ENCODE peak calls at places on chromosome 2, in ten cellular contexts. Z is small intestine, A is endodermal cell, K is adrenal gland, R is upper lobe of right lung, V is SJSA1, O is GM23248, P is uterus, L is neural progenitor cell, S is OCI-LY7. Q is an unnamed sample.

GRCh38 chr2:85769236-85769986 is 15.6 kb downstream of the ATOH8 start:
- DNase-seq in Z (no peak), A (peak; percentile 78), K (no peak), R (no peak), V (peak; percentile 68), O (peak; percentile 54), P (no peak), L (peak; percentile 59), S (peak; percentile 19), Q (no peak)

GRCh38 chr2:225002656-225003045 is 39.6 kb downstream of the DOCK10 start:
- DNase-seq in Z (no peak), A (no peak), K (no peak), R (no peak), V (no peak), O (no peak), P (no peak), L (no peak), S (peak; percentile 91), Q (peak; percentile 24)

GRCh38 chr2:62036761-62037250 is 131.3 kb downstream of the COMMD1 start:
- DNase-seq in Z (no peak), A (no peak), K (no peak), R (no peak), V (no peak), O (no peak), P (no peak), L (no peak), S (no peak), Q (no peak)

GRCh38 chr2:41896186-41896846 is 151.5 kb upstream of the PKDCC start:
- DNase-seq in Z (peak; percentile 54), A (no peak), K (no peak), R (no peak), V (no peak), O (no peak), P (no peak), L (no peak), S (no peak), Q (no peak)

GRCh38 chr2:148546270-148546669 is 98.3 kb upstream of the EPC2 start:
- DNase-seq in Z (no peak), A (no peak), K (no peak), R (no peak), V (no peak), O (no peak), P (no peak), L (no peak), S (no peak), Q (no peak)

GRCh38 chr2:189287982-189288494 is 108.5 kb upstream of the COL5A2 start:
- DNase-seq in Z (peak; percentile 27), A (no peak), K (no peak), R (no peak), V (no peak), O (peak; percentile 87), P (no peak), L (peak; percentile 72), S (no peak), Q (no peak)

GRCh38 chr2:71212336-71212735 is 14.6 kb downstream of the PAIP2B start:
- DNase-seq in Z (no peak), A (no peak), K (no peak), R (no peak), V (no peak), O (no peak), P (no peak), L (no peak), S (no peak), Q (no peak)

GRCh38 chr2:234991290-234991689 is 39.5 kb downstream of the SH3BP4 start:
- DNase-seq in Z (no peak), A (no peak), K (no peak), R (no peak), V (no peak), O (peak; percentile 37), P (no peak), L (no peak), S (no peak), Q (no peak)

DNA sequence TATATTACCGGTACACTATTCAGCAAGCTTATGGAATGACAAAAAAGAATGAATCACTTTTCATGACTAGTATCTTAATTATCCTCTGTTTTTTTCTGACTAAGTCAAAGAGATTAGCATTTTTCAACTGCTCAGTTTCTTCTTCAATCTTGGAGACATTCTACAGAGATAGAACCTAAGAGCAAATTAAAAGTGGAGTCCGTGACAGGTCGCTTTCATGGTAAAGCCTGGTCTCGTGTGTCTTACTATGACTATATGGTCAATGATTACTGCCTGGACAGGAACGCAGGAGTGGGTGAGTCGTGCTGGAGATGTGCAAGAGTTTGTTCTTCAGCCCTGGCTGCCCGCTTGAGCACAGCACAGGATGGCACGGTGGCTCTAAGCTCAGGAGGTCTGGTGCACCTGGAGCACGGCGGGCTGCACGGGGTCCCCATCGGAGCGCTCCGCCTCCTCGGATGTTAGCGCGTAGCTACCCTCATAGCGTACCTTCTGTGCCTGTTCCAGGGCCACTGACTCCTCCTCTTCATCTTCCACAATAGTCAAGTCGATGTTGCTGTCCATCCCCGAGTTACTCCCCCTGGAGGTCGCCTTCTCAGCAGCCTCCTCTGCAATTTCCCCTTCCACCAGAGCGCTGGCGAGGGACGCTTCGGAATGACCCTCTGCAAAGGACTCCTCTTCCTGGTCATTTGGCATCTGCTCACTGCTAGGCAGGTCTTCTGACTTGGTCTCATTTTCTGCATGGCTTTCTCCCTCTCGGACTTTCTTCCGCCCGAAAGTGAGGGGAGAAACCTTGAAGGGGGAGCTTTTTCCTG is 11.1 kb downstream of the CAVIN2 start:
- DNase-seq in Z (no peak), A (peak; percentile 89), K (no peak), R (no peak), V (no peak), O (peak; percentile 64), P (no peak), L (no peak), S (no peak), Q (no peak)
- H3K27ac ChIP-seq in Z (no peak overlapping the region), A (no peak overlapping the region), K (no peak overlapping the region), R (no peak overlapping the region), V (no peak overlapping the region), O (no peak overlapping the region), P (no peak overlapping the region), L (no peak overlapping the region), S (no peak overlapping the region), Q (no peak overlapping the region)

GRCh38 chr2:144780983-144781382 is 261.1 kb upstream of the ZEB2 start:
- DNase-seq in Z (no peak), A (no peak), K (no peak), R (no peak), V (no peak), O (peak; percentile 49), P (no peak), L (no peak), S (no peak), Q (no peak)
- H3K4me3 ChIP-seq in Z (no peak overlapping the region), A (no peak overlapping the region), K (no peak overlapping the region), R (no peak overlapping the region), V (no peak overlapping the region), O (no peak overlapping the region), P (no peak overlapping the region), L (no peak overlapping the region), S (no peak overlapping the region), Q (no peak overlapping the region)

GRCh38 chr2:27792759-27793158 is 21.2 kb downstream of the MRPL33 start:
- DNase-seq in Z (peak; percentile 14), A (no peak), K (no peak), R (no peak), V (no peak), O (peak; percentile 58), P (no peak), L (no peak), S (no peak), Q (no peak)

GRCh38 chr2:27798476-27798875 is 27.0 kb downstream of the MRPL33 start:
- DNase-seq in Z (no peak), A (no peak), K (no peak), R (no peak), V (no peak), O (no peak), P (no peak), L (no peak), S (no peak), Q (no peak)

GRCh38 chr2:27796991-27797752 is 25.7 kb downstream of the MRPL33 start:
- DNase-seq in Z (no peak), A (no peak), K (no peak), R (peak; percentile 71), V (no peak), O (no peak), P (no peak), L (no peak), S (no peak), Q (no peak)

GRCh38 chr2:27795868-27796277 is 24.4 kb downstream of the MRPL33 start:
- DNase-seq in Z (no peak), A (no peak), K (no peak), R (no peak), V (no peak), O (peak; percentile 53), P (no peak), L (no peak), S (no peak), Q (no peak)

GRCh38 chr2:27795093-27795834 is 23.7 kb downstream of the MRPL33 start:
- DNase-seq in Z (no peak), A (peak; percentile 26), K (no peak), R (no peak), V (no peak), O (no peak), P (no peak), L (no peak), S (no peak), Q (no peak)
- H3K27ac ChIP-seq in Z (no peak overlapping the region), A (no peak overlapping the region), K (no peak overlapping the region), R (peak overlapping the region; percentile 60), V (peak overlapping the region; percentile 98), O (peak overlapping the region; percentile 45), P (peak overlapping the region; percentile 79), L (no peak overlapping the region), S (no peak overlapping the region), Q (no peak overlapping the region)

GRCh38 chr2:74440005-74440377 is 1.7 kb downstream of the RTKN start:
- DNase-seq in Z (peak; percentile 25), A (no peak), K (peak; percentile 53), R (no peak), V (no peak), O (peak; percentile 81), P (no peak), L (peak; percentile 69), S (no peak), Q (no peak)

GRCh38 chr2:74441111-74441689 is 537 bp downstream of the RTKN start:
- DNase-seq in Z (no peak), A (peak; percentile 78), K (no peak), R (no peak), V (no peak), O (no peak), P (no peak), L (peak; percentile 70), S (no peak), Q (no peak)

GRCh38 chr2:74438248-74438647 is 3.5 kb downstream of the RTKN start:
- DNase-seq in Z (no peak), A (peak; percentile 38), K (no peak), R (no peak), V (no peak), O (no peak), P (no peak), L (no peak), S (no peak), Q (no peak)

GRCh38 chr2:74440378-74441110 is 1.2 kb downstream of the RTKN start:
- DNase-seq in Z (peak; percentile 88), A (peak; percentile 95), K (peak; percentile 84), R (peak; percentile 92), V (peak; percentile 88), O (peak; percentile 93), P (peak; percentile 58), L (peak; percentile 94), S (peak; percentile 58), Q (no peak)

DNA sequence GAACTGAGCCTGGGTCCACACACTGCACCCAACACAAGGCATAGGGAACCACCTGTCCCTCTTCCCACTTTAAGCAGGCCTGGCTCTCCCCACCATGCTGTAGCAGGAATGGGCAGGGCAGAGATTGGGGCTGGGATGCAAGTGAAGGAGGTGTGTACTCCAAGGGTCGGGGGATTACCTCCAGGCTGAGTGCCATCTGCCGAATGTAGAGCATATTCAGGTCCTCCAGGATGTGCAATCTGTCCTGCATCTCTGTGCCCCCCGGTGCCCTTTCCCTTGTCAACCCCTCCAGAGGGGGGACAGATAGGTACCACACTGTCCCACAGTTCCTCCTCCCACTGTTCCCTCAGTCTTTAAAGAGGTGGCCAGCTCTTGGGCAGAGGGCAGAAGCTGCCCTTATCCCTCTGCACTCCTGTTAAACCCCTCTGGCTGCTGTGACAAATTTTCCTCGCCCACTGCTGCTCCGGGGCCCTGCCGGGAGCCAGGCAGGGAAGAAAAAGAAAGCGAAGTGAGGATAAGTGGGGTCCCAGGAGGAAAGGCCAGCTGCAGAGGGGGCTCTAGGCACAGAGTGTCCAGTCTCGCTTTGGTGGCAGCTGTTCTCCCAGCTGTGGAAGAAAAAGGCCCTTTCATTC is 2.2 kb downstream of the RTKN start:
- DNase-seq in Z (no peak), A (peak; percentile 41), K (no peak), R (no peak), V (no peak), O (no peak), P (no peak), L (peak; percentile 7), S (no peak), Q (no peak)
- H3K4me3 ChIP-seq in Z (peak overlapping the region; percentile 58), A (peak overlapping the region; percentile 96), K (peak overlapping the region; percentile 74), R (peak overlapping the region; percentile 62), V (peak overlapping the region; percentile 44), O (peak overlapping the region; percentile 79), P (peak overlapping the region; percentile 45), L (peak overlapping the region; percentile 77), S (no peak overlapping the region), Q (no peak overlapping the region)